ENCODE peak calls at places on chromosomes 12 and 14, in eight cellular contexts. A is left lung, X is AG09319, Q is fibroblast of pulmonary artery, T is astrocyte of the spinal cord, M is RWPE1, Z is breast epithelium, Y is mucosa of descending colon. L is an unnamed sample.

GRCh38 chr12:132178314-132178713 is 34.1 kb downstream of the NOC4L start:
- DNase-seq in A (no peak), X (no peak), Q (no peak), T (no peak), M (no peak), Z (no peak), Y (peak), L (no peak)

GRCh38 chr12:32047357-32047828 is 59.3 kb upstream of the BICD1 start:
- DNase-seq in A (no peak), X (no peak), Q (no peak), T (no peak), M (no peak), Z (no peak), Y (no peak), L (no peak)

GRCh38 chr12:119235352-119235751 is 56.6 kb downstream of the HSPB8 start:
- DNase-seq in A (no peak), X (no peak), Q (no peak), T (no peak), M (no peak), Z (no peak), Y (no peak), L (peak)

GRCh38 chr14:76772300-76773187 is 11.3 kb downstream of the VASH1 start:
- DNase-seq in A (peak), X (no peak), Q (peak), T (peak), M (no peak), Z (no peak), Y (no peak), L (peak)

GRCh38 chr14:106518054-106518943 is 991.9 kb downstream of the TMEM121 start:
- DNase-seq in A (no peak), X (no peak), Q (no peak), T (no peak), M (no peak), Z (no peak), Y (peak), L (no peak)

GRCh38 chr12:53055471-53056266 is 5.8 kb downstream of the TNS2 start:
- DNase-seq in A (no peak), X (no peak), Q (no peak), T (no peak), M (no peak), Z (no peak), Y (peak), L (no peak)

GRCh38 chr12:93376436-93377251 is 1.1 kb upstream of the NUDT4 start:
- DNase-seq in A (peak), X (no peak), Q (peak), T (peak), M (no peak), Z (no peak), Y (no peak), L (no peak)

GRCh38 chr12:65818454-65819382 is 5.6 kb upstream of the HMGA2 start:
- DNase-seq in A (no peak), X (no peak), Q (no peak), T (peak), M (no peak), Z (no peak), Y (no peak), L (no peak)

GRCh38 chr14:31964979-31965734 is 111.9 kb upstream of the ARHGAP5 start:
- DNase-seq in A (no peak), X (no peak), Q (no peak), T (no peak), M (no peak), Z (no peak), Y (no peak), L (no peak)

GRCh38 chr14:97116546-97116945 is 319.4 kb downstream of the VRK1 start:
- DNase-seq in A (no peak), X (no peak), Q (no peak), T (no peak), M (no peak), Z (no peak), Y (no peak), L (no peak)

GRCh38 chr12:42686514-42687172 is 97.1 kb upstream of the PRICKLE1 start:
- DNase-seq in A (no peak), X (no peak), Q (no peak), T (no peak), M (no peak), Z (no peak), Y (no peak), L (no peak)

GRCh38 chr14:56522403-56522802 is 57.2 kb upstream of the TMEM260 start:
- DNase-seq in A (no peak), X (no peak), Q (no peak), T (no peak), M (no peak), Z (no peak), Y (no peak), L (no peak)

GRCh38 chr12:131123817-131124216 is 170.1 kb downstream of the ADGRD1 start:
- DNase-seq in A (no peak), X (no peak), Q (no peak), T (no peak), M (no peak), Z (no peak), Y (no peak), L (no peak)

GRCh38 chr14:53865716-53866115 is 90.9 kb downstream of the BMP4 start:
- DNase-seq in A (no peak), X (no peak), Q (peak), T (no peak), M (no peak), Z (no peak), Y (no peak), L (no peak)

GRCh38 chr12:1583421-1584078 is 10.8 kb downstream of the FBXL14 start:
- DNase-seq in A (no peak), X (peak), Q (peak), T (peak), M (peak), Z (no peak), Y (no peak), L (peak)

GRCh38 chr12:16766736-16767135 is 160.8 kb upstream of the LMO3 start:
- DNase-seq in A (no peak), X (no peak), Q (no peak), T (peak), M (no peak), Z (no peak), Y (no peak), L (no peak)

GRCh38 chr12:80178846-80179245 is 79.5 kb downstream of the OTOGL start:
- DNase-seq in A (no peak), X (no peak), Q (no peak), T (no peak), M (no peak), Z (no peak), Y (no peak), L (no peak)

GRCh38 chr14:25086081-25086480 is 36.1 kb upstream of the STXBP6 start:
- DNase-seq in A (no peak), X (no peak), Q (no peak), T (no peak), M (no peak), Z (no peak), Y (no peak), L (no peak)

GRCh38 chr12:67539946-67540345 is 108.6 kb upstream of the DYRK2 start:
- DNase-seq in A (no peak), X (no peak), Q (no peak), T (no peak), M (no peak), Z (no peak), Y (no peak), L (no peak)

GRCh38 chr12:53325539-53326061 is 4.2 kb upstream of the AAAS start:
- DNase-seq in A (no peak), X (no peak), Q (no peak), T (no peak), M (peak), Z (no peak), Y (peak), L (peak)

GRCh38 chr12:52636592-52637258 is 15.3 kb downstream of the KRT2 start:
- DNase-seq in A (no peak), X (no peak), Q (no peak), T (no peak), M (no peak), Z (no peak), Y (no peak), L (no peak)

GRCh38 chr14:101553393-101553792 is 7.9 kb upstream of the DIO3 start:
- DNase-seq in A (no peak), X (no peak), Q (no peak), T (no peak), M (no peak), Z (no peak), Y (no peak), L (no peak)

GRCh38 chr12:111404362-111405148 is 1.2 kb upstream of the SH2B3 start:
- DNase-seq in A (no peak), X (no peak), Q (peak), T (no peak), M (no peak), Z (no peak), Y (no peak), L (peak)

GRCh38 chr12:69540606-69541386 is 44.5 kb upstream of the CCT2 start:
- DNase-seq in A (no peak), X (peak), Q (peak), T (peak), M (no peak), Z (no peak), Y (no peak), L (no peak)

GRCh38 chr12:51748235-51748634 is 100.3 kb downstream of the FIGNL2 start:
- DNase-seq in A (no peak), X (no peak), Q (no peak), T (no peak), M (no peak), Z (no peak), Y (no peak), L (no peak)

GRCh38 chr14:44620106-44621019 is 113.3 kb upstream of the FSCB start:
- DNase-seq in A (no peak), X (no peak), Q (peak), T (no peak), M (no peak), Z (no peak), Y (no peak), L (no peak)

GRCh38 chr12:112025808-112026375 is 12.7 kb downstream of the ERP29 start:
- DNase-seq in A (no peak), X (no peak), Q (peak), T (no peak), M (no peak), Z (no peak), Y (no peak), L (no peak)

GRCh38 chr12:23564454-23564853 is 385.0 kb downstream of the SOX5 start:
- DNase-seq in A (no peak), X (no peak), Q (no peak), T (no peak), M (no peak), Z (no peak), Y (no peak), L (no peak)

GRCh38 chr12:83318386-83318971 is 631.8 kb downstream of the TMTC2 start:
- DNase-seq in A (no peak), X (no peak), Q (no peak), T (peak), M (no peak), Z (no peak), Y (no peak), L (no peak)

GRCh38 chr12:121468451-121468850 is 68.5 kb downstream of the RNF34 start:
- DNase-seq in A (no peak), X (no peak), Q (no peak), T (no peak), M (no peak), Z (no peak), Y (no peak), L (no peak)

GRCh38 chr14:100150932-100151587 is 8.4 kb downstream of the DEGS2 start:
- DNase-seq in A (no peak), X (no peak), Q (no peak), T (no peak), M (peak), Z (no peak), Y (no peak), L (no peak)

GRCh38 chr14:105562713-105563346 is 36.4 kb downstream of the TMEM121 start:
- DNase-seq in A (no peak), X (no peak), Q (no peak), T (no peak), M (no peak), Z (no peak), Y (no peak), L (no peak)

GRCh38 chr14:64337901-64338615 is 43.9 kb upstream of the ESR2 start:
- DNase-seq in A (peak), X (no peak), Q (peak), T (peak), M (peak), Z (no peak), Y (no peak), L (peak)

GRCh38 chr12:76621582-76622024 is 62.0 kb upstream of the OSBPL8 start:
- DNase-seq in A (peak), X (peak), Q (peak), T (peak), M (peak), Z (peak), Y (no peak), L (peak)

GRCh38 chr12:95343461-95344230 is 126.0 kb downstream of the VEZT start:
- DNase-seq in A (no peak), X (no peak), Q (no peak), T (no peak), M (no peak), Z (no peak), Y (no peak), L (no peak)

GRCh38 chr12:57380300-57380699 is 50.5 kb downstream of the R3HDM2 start:
- DNase-seq in A (no peak), X (no peak), Q (no peak), T (no peak), M (no peak), Z (no peak), Y (no peak), L (no peak)

GRCh38 chr14:70047598-70048312 is 141.0 kb downstream of the SLC8A3 start:
- DNase-seq in A (no peak), X (no peak), Q (no peak), T (no peak), M (no peak), Z (no peak), Y (no peak), L (no peak)

GRCh38 chr14:26132061-26132460 is 465.8 kb downstream of the NOVA1 start:
- DNase-seq in A (no peak), X (no peak), Q (peak), T (peak), M (no peak), Z (no peak), Y (no peak), L (no peak)

GRCh38 chr14:84670801-84671200 is 859.1 kb upstream of the FLRT2 start:
- DNase-seq in A (no peak), X (no peak), Q (peak), T (no peak), M (no peak), Z (no peak), Y (no peak), L (no peak)
- TF ChIP-seq CTCF in A (no peak), X (no peak), Q (no peak), T (no peak), M (no peak), Z (no peak), Y (no peak), L (no peak)

DNA sequence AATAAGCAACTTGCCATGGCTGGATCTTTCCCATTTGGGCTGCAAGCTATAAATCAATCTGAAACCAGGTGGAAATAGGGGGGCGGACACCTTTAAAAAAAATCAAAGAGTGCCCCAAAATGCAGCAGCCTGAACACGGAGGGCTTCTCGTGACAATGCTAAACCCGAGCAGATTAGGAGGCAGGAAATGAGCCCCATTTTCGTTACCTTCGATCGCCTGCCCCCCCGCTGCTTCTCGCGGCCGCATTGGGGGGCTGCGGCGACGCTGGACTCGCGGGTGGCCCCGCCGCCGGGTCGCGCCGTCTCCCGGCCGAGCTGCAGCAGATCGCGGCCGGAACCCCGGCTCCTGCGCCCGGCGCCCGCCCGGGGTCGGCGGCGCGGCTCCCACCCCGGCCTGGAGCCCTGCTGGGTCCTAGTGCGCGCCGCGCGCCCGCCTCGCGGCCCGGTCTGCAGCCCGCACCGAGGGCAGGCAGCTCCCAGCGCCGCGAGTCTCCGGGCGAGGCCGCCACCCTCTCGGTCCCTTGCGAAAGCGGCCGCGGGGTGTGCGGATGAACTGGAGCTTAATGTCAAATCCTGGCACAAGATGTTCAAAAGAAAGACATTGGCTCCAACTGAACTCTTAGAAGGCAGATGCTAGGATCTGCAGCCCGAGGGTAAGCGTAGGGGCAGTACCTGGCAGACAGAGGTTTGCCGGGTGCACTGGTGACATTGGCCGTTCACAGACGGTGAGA is 202.0 kb upstream of the FOXN3 start:
- DNase-seq in A (peak), X (no peak), Q (peak), T (peak), M (peak), Z (no peak), Y (peak), L (peak)
- TF ChIP-seq CTCF in A (no peak), X (no peak), Q (no peak), T (no peak), M (no peak), Z (no peak), Y (no peak), L (no peak)

GRCh38 chr12:99618657-99619056 is 28.9 kb upstream of the GARIN6 start:
- DNase-seq in A (no peak), X (no peak), Q (no peak), T (peak), M (no peak), Z (no peak), Y (no peak), L (no peak)

GRCh38 chr12:99619389-99620158 is 28.0 kb upstream of the GARIN6 start:
- DNase-seq in A (no peak), X (no peak), Q (peak), T (peak), M (no peak), Z (no peak), Y (no peak), L (no peak)

GRCh38 chr12:99620159-99620479 is 27.4 kb upstream of the GARIN6 start:
- DNase-seq in A (no peak), X (no peak), Q (no peak), T (no peak), M (no peak), Z (no peak), Y (no peak), L (no peak)
- TF ChIP-seq CTCF in A (peak), X (no peak), Q (no peak), T (no peak), M (peak), Z (no peak), Y (no peak), L (no peak)

DNA sequence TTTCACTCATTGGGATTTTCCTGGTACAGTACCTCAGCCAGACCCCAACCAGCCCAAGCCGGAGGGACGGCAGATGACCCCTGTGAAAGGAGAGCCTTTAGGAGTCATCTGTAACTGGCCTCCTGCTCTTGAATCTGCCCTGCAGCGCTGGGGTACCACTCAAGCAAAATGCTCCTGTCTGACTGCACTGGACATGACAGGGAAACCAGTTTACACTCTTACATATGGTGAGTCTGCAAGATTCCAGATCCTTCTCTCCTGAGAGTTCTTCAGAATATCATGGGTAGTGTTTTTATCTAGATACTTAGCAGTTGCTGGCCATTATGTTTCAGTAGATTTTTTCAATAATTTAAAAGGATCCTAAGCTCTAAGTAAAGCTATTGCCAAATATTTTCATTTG is 85.3 kb upstream of the ATF1 start:
- DNase-seq in A (no peak), X (no peak), Q (no peak), T (no peak), M (no peak), Z (no peak), Y (no peak), L (no peak)
- TF ChIP-seq CTCF in A (no peak), X (no peak), Q (no peak), T (no peak), M (no peak), Z (no peak), Y (no peak), L (no peak)

DNA sequence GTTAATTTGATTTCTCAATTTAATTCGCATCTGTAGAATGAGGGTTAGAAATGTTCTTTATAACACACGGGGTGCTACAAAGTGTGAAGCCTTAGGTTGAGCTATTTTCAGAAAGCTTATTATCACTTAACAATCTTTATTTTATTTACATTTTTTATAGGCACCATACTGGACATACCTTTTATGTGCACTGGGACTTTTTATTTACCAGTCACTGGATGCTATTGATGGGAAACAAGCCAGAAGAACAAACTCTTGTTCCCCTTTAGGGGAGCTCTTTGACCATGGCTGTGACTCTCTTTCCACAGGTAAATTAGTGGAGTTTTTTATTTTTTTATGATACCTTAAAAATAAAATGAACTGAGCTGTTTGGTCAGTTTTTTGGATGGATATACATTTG is 16.5 kb downstream of the CHPT1 start:
- DNase-seq in A (no peak), X (no peak), Q (no peak), T (no peak), M (no peak), Z (no peak), Y (no peak), L (no peak)
- TF ChIP-seq CTCF in A (no peak), X (no peak), Q (no peak), T (no peak), M (no peak), Z (no peak), Y (no peak), L (no peak)

GRCh38 chr14:71206123-71206522 is 298.9 kb downstream of the PCNX1 start:
- DNase-seq in A (no peak), X (no peak), Q (no peak), T (no peak), M (no peak), Z (no peak), Y (no peak), L (no peak)

GRCh38 chr14:71212093-71212492 is 304.8 kb downstream of the PCNX1 start:
- DNase-seq in A (no peak), X (no peak), Q (no peak), T (no peak), M (no peak), Z (no peak), Y (no peak), L (no peak)

GRCh38 chr14:71206766-71207371 is 299.6 kb downstream of the PCNX1 start:
- DNase-seq in A (no peak), X (peak), Q (peak), T (peak), M (peak), Z (no peak), Y (no peak), L (no peak)

GRCh38 chr14:71209888-71210287 is 302.6 kb downstream of the PCNX1 start:
- DNase-seq in A (no peak), X (no peak), Q (no peak), T (no peak), M (no peak), Z (no peak), Y (no peak), L (no peak)

GRCh38 chr14:71208702-71209357 is 301.6 kb downstream of the PCNX1 start:
- DNase-seq in A (no peak), X (no peak), Q (no peak), T (no peak), M (no peak), Z (no peak), Y (no peak), L (no peak)
- TF ChIP-seq CTCF in A (no peak), X (no peak), Q (peak), T (no peak), M (no peak), Z (no peak), Y (no peak), L (peak)